ENCODE peak calls at places on chromosomes 1 and 21, in ten cellular contexts. O is heart left ventricle, E is left ventricle myocardium inferior, R is prostate gland, J is GM10248, W is glutamatergic neuron, Y is nephron progenitor cell, P is WTC11, C is fibroblast of the aortic adventitia, L is tibial nerve. V is an unnamed sample.

GRCh38 chr1:33232716-33233115 is 23.6 kb upstream of the ZNF362 start:
- DNase-seq in W (no peak), E (no peak), P (no peak), O (no peak), C (no peak), Y (no peak), L (no peak), R (no peak), J (no peak), V (no peak)

GRCh38 chr1:8015036-8015808 is 10.9 kb downstream of the ERRFI1 start:
- DNase-seq in J (peak), R (peak), O (no peak), C (peak), Y (peak), E (no peak), P (no peak), W (no peak), L (peak), V (peak)

GRCh38 chr1:160740133-160740688 is 1.2 kb downstream of the SLAMF7 start:
- DNase-seq in Y (no peak), J (no peak), R (no peak), W (no peak), C (no peak), O (no peak), E (no peak), P (no peak), L (no peak), V (no peak)

GRCh38 chr21:31397939-31398338 is 53.9 kb upstream of the TIAM1 start:
- DNase-seq in J (no peak), R (no peak), C (no peak), P (no peak), Y (no peak), E (no peak), W (no peak), L (no peak), O (no peak), V (no peak)

GRCh38 chr1:17437260-17438175 is 2.0 kb downstream of the RCC2 start:
- DNase-seq in R (no peak), W (peak), C (no peak), P (peak), L (no peak), Y (peak), J (peak), E (peak), O (peak), V (peak)

GRCh38 chr1:187229496-187229895 is 400.7 kb downstream of the PLA2G4A start:
- DNase-seq in R (no peak), E (no peak), O (no peak), J (no peak), P (no peak), L (no peak), C (no peak), Y (no peak), W (no peak), V (no peak)

GRCh38 chr1:228085287-228085926 is 2.9 kb downstream of the ARF1 start:
- DNase-seq in E (peak), Y (no peak), W (no peak), R (no peak), O (peak), L (peak), P (no peak), J (no peak), C (peak), V (no peak)

GRCh38 chr1:97898948-97899347 is 21.9 kb downstream of the DPYD start:
- DNase-seq in L (no peak), J (no peak), Y (no peak), P (no peak), E (no peak), O (no peak), R (no peak), C (no peak), W (no peak), V (no peak)

GRCh38 chr1:9294440-9294773 is 1.7 kb downstream of the SPSB1 start:
- DNase-seq in O (no peak), R (no peak), L (no peak), E (no peak), C (peak), W (no peak), P (no peak), J (no peak), Y (no peak), V (no peak)

GRCh38 chr1:51237313-51237700 is 1.2 kb downstream of the RNF11 start:
- DNase-seq in W (no peak), Y (no peak), P (no peak), E (no peak), R (no peak), L (no peak), J (no peak), C (no peak), O (no peak), V (no peak)

GRCh38 chr1:161956097-161956496 is 67.6 kb downstream of the OLFML2B start:
- DNase-seq in P (no peak), L (no peak), W (no peak), Y (no peak), R (no peak), O (peak), J (no peak), E (no peak), C (peak), V (no peak)

GRCh38 chr1:109658533-109659051 is 2.7 kb downstream of the GSTM4 start:
- DNase-seq in W (no peak), E (no peak), L (no peak), O (no peak), Y (no peak), J (no peak), R (no peak), C (no peak), P (no peak), V (no peak)

GRCh38 chr1:27403065-27403726 is 10.8 kb downstream of the GPR3 start:
- DNase-seq in R (peak), Y (peak), L (peak), W (no peak), E (peak), O (peak), C (peak), J (no peak), P (peak), V (peak)

GRCh38 chr1:27403931-27404330 is 11.5 kb downstream of the GPR3 start:
- DNase-seq in W (no peak), R (no peak), P (no peak), Y (no peak), O (no peak), L (no peak), E (no peak), C (no peak), J (no peak), V (no peak)

GRCh38 chr1:27400035-27400962 is 7.9 kb downstream of the GPR3 start:
- DNase-seq in W (no peak), E (no peak), J (no peak), C (peak), L (no peak), R (no peak), Y (no peak), O (no peak), P (no peak), V (no peak)

GRCh38 chr1:27400963-27401341 is 8.5 kb downstream of the GPR3 start:
- DNase-seq in C (no peak), E (no peak), Y (no peak), J (no peak), R (no peak), W (no peak), O (no peak), L (no peak), P (no peak), V (no peak)

GRCh38 chr1:27402349-27402754 is 9.9 kb downstream of the GPR3 start:
- DNase-seq in Y (no peak), E (peak), J (no peak), R (peak), L (peak), W (no peak), C (peak), P (peak), O (peak), V (peak)
- TF ChIP-seq CTCF in Y (no peak), E (peak), J (peak), R (peak), L (peak), W (no peak), C (peak), P (no peak), O (peak), V (peak)

DNA sequence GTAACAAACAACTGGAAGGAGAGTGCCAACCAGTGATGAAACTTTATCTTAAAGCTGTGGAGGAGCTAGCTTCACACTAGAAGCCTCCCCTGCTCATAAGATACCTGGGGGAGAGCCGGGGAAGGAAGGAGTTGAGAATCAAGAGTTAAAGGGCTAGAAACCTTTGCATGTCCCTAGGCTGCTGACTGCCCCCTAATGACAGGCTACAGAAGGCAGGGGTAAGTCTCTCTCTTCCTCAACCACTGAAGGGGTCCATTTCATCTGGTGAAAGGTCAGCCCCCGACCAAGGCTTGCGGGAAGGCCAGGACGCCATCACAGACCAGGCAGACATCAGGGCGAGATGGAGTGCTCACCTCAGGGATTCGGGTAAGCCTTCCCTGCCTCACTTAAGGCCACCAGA is 65.6 kb upstream of the GRHL3 start:
- DNase-seq in J (no peak), R (no peak), E (no peak), W (no peak), P (peak), Y (no peak), L (no peak), C (no peak), O (no peak), V (no peak)
- TF ChIP-seq CTCF in J (peak), R (no peak), E (no peak), W (no peak), P (no peak), Y (no peak), L (no peak), C (no peak), O (no peak), V (no peak)

DNA sequence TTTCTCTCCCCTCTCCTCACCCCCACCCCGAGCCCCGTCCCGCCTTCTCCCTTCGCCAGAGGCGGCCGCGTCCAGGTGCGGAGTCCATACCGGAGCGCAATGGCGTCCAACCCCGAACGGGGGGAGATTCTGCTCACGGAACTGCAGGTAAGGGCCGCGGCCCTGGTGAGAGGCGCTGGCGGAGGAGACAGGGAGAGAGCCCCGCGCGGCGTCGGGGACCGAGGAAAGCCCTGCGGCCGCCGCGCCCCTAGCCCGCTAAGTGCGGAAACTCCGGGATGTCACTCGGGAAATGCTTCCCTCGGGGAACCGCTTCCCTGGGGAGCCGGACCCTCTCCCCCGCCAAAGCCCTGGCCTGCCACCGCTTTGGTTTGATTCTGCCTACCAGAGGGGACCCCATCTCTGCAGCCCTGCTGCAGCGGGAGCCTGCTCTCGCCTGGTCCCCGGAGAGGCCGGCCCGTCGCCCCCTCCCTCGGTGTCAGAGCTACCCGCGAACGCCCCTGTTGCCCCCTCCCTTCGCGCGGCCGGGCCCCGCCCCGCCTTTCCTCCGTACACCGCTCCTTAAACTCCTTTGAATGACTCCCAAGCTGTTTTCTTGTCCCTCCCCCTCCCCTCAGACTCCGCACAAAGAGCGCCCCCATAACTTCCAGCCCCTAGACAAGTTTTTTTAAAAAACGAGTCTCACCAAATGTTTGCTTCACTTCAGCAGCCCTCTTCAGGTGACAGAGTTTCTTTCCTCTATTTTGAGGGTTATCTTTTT is 587 bp downstream of the PKN2 start:
- DNase-seq in E (peak), W (peak), Y (peak), R (peak), P (peak), C (peak), J (peak), L (peak), O (peak), V (peak)
- TF ChIP-seq CTCF in E (no peak), W (no peak), Y (no peak), R (no peak), P (no peak), C (no peak), J (peak), L (no peak), O (no peak), V (no peak)

GRCh38 chr21:45543710-45544448 is 1.6 kb upstream of the SLC19A1 start:
- DNase-seq in J (peak), E (peak), C (no peak), R (no peak), W (peak), O (peak), P (peak), Y (no peak), L (no peak), V (no peak)

GRCh38 chr21:45543371-45543709 is 1.1 kb upstream of the SLC19A1 start:
- DNase-seq in Y (no peak), C (no peak), W (peak), O (peak), E (peak), R (no peak), L (no peak), J (peak), P (no peak), V (no peak)

GRCh38 chr21:45542667-45543370 is 579 bp upstream of the SLC19A1 start:
- DNase-seq in Y (no peak), C (no peak), J (no peak), E (peak), O (peak), W (peak), L (no peak), R (no peak), P (peak), V (no peak)

GRCh38 chr21:45541221-45542039 is 810 bp downstream of the SLC19A1 start:
- DNase-seq in O (peak), W (peak), C (peak), E (peak), P (peak), J (peak), Y (no peak), L (peak), R (peak), V (peak)

DNA sequence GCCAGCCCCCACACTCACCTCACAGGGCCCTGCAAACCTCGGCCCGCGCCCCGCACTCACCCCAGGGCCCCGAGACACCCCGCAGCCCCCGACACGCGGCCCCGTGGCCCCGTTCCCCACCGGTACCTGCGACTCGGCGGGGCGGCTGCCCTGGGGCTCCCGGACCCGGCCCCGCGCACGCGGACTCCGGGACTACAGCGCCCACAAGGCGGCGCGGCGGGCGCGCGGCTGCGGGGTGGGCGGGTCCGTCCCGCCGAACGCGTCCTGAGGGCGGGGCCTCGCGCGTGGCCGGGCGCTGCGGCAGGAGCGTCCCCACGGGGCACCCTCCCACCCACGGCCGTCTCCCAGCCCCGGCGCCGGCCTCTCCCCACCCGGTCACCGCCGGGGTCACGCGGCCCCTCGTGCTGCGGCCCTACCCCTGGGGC is at the start of gene SLC19A1:
- DNase-seq in O (peak), Y (peak), R (peak), E (peak), P (peak), C (peak), L (no peak), W (peak), J (peak), V (peak)
- TF ChIP-seq CTCF in O (peak), Y (no peak), R (peak), E (peak), P (no peak), C (peak), L (peak), W (peak), J (peak), V (peak)

DNA sequence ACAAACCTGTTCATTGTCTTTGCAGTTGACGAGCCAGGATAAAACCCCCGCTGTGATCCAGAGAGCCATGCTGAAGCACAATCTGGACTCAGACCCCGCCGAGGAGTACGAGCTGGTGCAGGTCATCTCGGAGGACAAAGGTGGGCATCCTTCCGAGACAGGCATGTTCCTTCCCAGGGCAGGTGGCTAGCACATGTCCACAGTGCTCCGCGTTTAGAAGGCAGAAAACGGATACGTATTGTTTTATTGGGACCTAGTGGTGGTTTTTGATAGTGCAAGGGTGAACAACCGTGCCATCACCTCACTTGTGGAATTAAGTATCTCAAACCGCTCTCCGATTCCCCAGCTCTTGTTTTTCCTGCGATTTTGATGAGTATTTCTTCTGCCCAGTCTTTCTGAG is 115.3 kb downstream of the COLGALT2 start:
- DNase-seq in C (no peak), P (no peak), R (no peak), Y (no peak), L (no peak), E (no peak), O (no peak), W (no peak), J (no peak), V (no peak)
- TF ChIP-seq CTCF in C (peak), P (no peak), R (no peak), Y (no peak), L (no peak), E (peak), O (peak), W (peak), J (no peak), V (no peak)

GRCh38 chr1:24861821-24862727 is 68.0 kb downstream of the RUNX3 start:
- DNase-seq in J (no peak), W (no peak), P (no peak), L (no peak), Y (no peak), R (no peak), C (peak), O (no peak), E (no peak), V (no peak)
- TF ChIP-seq CTCF in J (no peak), W (no peak), P (no peak), L (no peak), Y (no peak), R (no peak), C (peak), O (no peak), E (no peak), V (no peak)

GRCh38 chr1:85344256-85344694 is 67.8 kb upstream of the BCL10 start:
- DNase-seq in E (no peak), W (peak), R (peak), Y (peak), P (peak), J (peak), C (peak), L (no peak), O (no peak), V (no peak)
- TF ChIP-seq CTCF in E (peak), W (no peak), R (peak), Y (peak), P (peak), J (peak), C (peak), L (peak), O (peak), V (peak)